ENCODE peak calls at places on chromosomes 11 and 22, in seven cellular contexts. F is astrocyte of the cerebellum, M is osteocyte, G is heart right ventricle, Q is neural crest cell, R is AG10803, T is endothelial cell. O is an unnamed sample.

GRCh38 chr11:77407613-77408012 is 66.3 kb downstream of the PAK1 start:
- DNase-seq in F (peak), M (no peak), G (peak), Q (no peak), R (peak), T (no peak), O (no peak)

GRCh38 chr11:74070713-74071506 is 62.0 kb upstream of the UCP3 start:
- DNase-seq in F (no peak), M (no peak), G (no peak), Q (no peak), R (peak), T (no peak), O (no peak)

GRCh38 chr22:36010090-36010489 is 18.5 kb downstream of the RBFOX2 start:
- DNase-seq in F (no peak), M (no peak), G (no peak), Q (no peak), R (no peak), T (peak), O (no peak)

GRCh38 chr11:63668396-63668795 is 2.8 kb downstream of the ATL3 start:
- DNase-seq in F (no peak), M (no peak), G (no peak), Q (no peak), R (no peak), T (no peak), O (no peak)

GRCh38 chr11:22466809-22467208 is 128.6 kb downstream of the SLC17A6 start:
- DNase-seq in F (peak), M (no peak), G (no peak), Q (no peak), R (peak), T (no peak), O (no peak)

GRCh38 chr11:68889948-68890446 is 13.6 kb downstream of the MRPL21 start:
- DNase-seq in F (peak), M (peak), G (peak), Q (peak), R (peak), T (peak), O (no peak)

GRCh38 chr11:10004526-10005113 is 289.4 kb downstream of the SBF2 start:
- DNase-seq in F (no peak), M (no peak), G (no peak), Q (no peak), R (peak), T (no peak), O (no peak)

GRCh38 chr11:96075532-96075959 is 151.6 kb upstream of the MTMR2 start:
- DNase-seq in F (peak), M (no peak), G (no peak), Q (no peak), R (no peak), T (no peak), O (peak)

GRCh38 chr22:49292909-49293308 is 534.8 kb downstream of the BRD1 start:
- DNase-seq in F (no peak), M (peak), G (no peak), Q (no peak), R (no peak), T (no peak), O (no peak)

GRCh38 chr11:76649964-76650363 is 20.6 kb downstream of the LRRC32 start:
- DNase-seq in F (no peak), M (no peak), G (no peak), Q (no peak), R (no peak), T (no peak), O (no peak)

GRCh38 chr22:36384766-36385400 is 2.9 kb downstream of the MYH9 start:
- DNase-seq in F (no peak), M (no peak), G (no peak), Q (peak), R (no peak), T (peak), O (no peak)

GRCh38 chr11:134781335-134781970 is 369.4 kb upstream of the B3GAT1 start:
- DNase-seq in F (no peak), M (peak), G (no peak), Q (no peak), R (no peak), T (no peak), O (no peak)

GRCh38 chr11:69682681-69683326 is 7.7 kb upstream of the LTO1 start:
- DNase-seq in F (no peak), M (no peak), G (no peak), Q (no peak), R (no peak), T (no peak), O (no peak)

GRCh38 chr11:123559418-123559817 is 95.0 kb downstream of the SCN3B start:
- DNase-seq in F (no peak), M (no peak), G (no peak), Q (no peak), R (peak), T (no peak), O (no peak)
- TF ChIP-seq CTCF in F (peak), M (peak), G (no peak), Q (peak), R (peak), T (peak), O (no peak)

DNA sequence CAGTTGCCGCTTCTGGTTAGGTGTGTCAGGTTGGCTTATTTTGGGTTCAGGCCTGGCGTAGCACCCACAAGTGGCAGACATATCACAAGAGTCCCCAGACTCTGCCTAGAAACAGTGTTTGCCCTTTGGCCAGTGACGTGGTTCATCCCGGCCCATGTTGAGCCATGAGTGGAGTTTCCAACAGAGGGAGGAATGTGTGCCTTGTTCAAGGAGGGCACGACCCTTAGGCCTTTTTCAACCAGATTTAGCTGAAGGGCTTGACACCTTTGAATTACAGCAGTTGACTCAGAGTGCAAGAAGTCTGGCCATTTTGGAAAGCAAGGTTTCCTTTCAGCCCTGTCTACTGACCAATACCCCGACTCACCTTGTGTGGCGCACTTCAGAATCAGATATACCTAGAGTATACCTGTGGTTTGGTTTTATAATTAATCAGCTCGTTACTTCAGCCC is 15.1 kb upstream of the AIFM3 start:
- DNase-seq in F (no peak), M (no peak), G (no peak), Q (no peak), R (no peak), T (no peak), O (no peak)
- TF ChIP-seq CTCF in F (no peak), M (no peak), G (no peak), Q (no peak), R (no peak), T (no peak), O (no peak)

DNA sequence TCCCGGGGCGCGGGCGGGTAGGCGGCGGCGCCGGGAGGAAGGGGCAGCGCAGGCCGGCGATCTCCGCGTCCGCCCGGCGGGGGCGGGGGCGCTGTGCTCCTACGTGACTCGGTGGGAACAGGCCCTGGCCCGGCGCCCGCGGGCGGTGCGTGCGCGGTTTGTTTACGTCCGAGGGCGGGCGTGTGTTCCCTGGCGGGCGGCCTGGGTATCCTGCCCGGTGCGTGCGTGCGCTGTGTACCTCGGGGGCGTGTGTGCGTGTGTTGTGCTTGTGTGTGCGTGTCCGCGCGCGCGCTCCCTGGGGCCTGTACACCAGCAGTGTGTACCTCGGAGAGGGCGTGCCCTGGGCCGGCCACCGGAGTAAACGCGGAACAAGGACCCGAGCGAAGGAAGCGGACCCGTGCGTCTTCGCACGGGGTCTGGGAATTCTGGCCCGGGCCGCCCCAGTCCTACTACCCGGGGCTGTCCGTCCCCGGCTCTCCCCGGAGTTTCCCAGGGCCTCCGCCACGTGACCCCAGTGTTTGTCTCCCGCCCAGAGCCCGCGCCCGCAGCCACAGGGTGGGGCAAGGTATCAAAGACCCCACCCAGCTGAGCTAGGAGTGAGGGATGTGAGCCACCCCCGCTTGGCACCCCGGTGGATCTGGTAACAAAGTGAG is 769 bp downstream of the MAFF start:
- DNase-seq in F (peak), M (peak), G (peak), Q (peak), R (peak), T (peak), O (peak)
- TF ChIP-seq CTCF in F (no peak), M (peak), G (no peak), Q (peak), R (no peak), T (no peak), O (peak)

GRCh38 chr22:20583471-20583922 is 76.1 kb downstream of the MED15 start:
- DNase-seq in F (no peak), M (no peak), G (peak), Q (no peak), R (no peak), T (no peak), O (no peak)
- TF ChIP-seq CTCF in F (no peak), M (peak), G (no peak), Q (no peak), R (no peak), T (no peak), O (no peak)

GRCh38 chr22:29570456-29570855 is 10.5 kb downstream of the NIPSNAP1 start:
- DNase-seq in F (no peak), M (no peak), G (no peak), Q (no peak), R (no peak), T (no peak), O (no peak)

GRCh38 chr22:29567338-29567737 is 13.6 kb downstream of the NIPSNAP1 start:
- DNase-seq in F (no peak), M (no peak), G (no peak), Q (no peak), R (no peak), T (no peak), O (no peak)

GRCh38 chr22:29569011-29569678 is 11.8 kb downstream of the NIPSNAP1 start:
- DNase-seq in F (no peak), M (no peak), G (no peak), Q (no peak), R (no peak), T (no peak), O (no peak)

GRCh38 chr22:29574762-29575450 is 6.0 kb downstream of the NIPSNAP1 start:
- DNase-seq in F (no peak), M (no peak), G (no peak), Q (no peak), R (no peak), T (no peak), O (no peak)

GRCh38 chr22:29570912-29571549 is 9.9 kb downstream of the NIPSNAP1 start:
- DNase-seq in F (no peak), M (no peak), G (no peak), Q (no peak), R (no peak), T (no peak), O (no peak)
- TF ChIP-seq CTCF in F (no peak), M (no peak), G (no peak), Q (no peak), R (no peak), T (no peak), O (no peak)

DNA sequence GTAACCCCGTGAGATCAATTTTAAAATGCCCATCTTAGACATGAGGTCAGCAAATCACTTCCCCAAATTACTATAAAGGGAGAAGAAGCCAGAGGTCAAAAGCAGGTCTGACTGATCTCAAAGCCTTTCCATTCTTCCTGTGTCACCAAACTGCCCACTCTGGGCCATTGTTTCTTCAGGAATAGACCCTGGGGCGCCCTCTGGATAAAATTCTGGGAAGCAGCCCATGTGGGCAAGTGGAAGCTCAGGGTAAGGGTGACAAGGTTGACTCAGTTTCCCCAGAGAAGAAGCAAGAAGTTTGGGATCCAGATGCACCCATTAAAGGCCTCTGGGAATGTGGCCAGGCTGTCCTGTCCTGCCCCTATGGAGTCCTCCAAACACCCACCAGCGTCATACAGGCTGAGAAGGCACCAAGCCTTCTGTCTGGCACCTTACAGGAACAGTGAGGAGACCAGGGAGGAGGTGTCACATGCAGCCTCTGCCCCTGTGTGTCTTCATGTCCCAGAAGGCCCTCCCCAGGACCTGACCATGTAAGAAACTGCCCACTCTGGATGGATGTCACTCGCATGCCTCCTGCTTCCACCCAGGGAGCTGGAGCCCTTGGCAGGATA is 50.1 kb downstream of the CHST1 start:
- DNase-seq in F (no peak), M (peak), G (no peak), Q (no peak), R (no peak), T (no peak), O (no peak)
- TF ChIP-seq CTCF in F (no peak), M (no peak), G (no peak), Q (no peak), R (no peak), T (no peak), O (no peak)

O was measured in GM20000.